ENCODE peak calls at places on chromosomes 5 and 9, in four cellular contexts. One of them, this sample, is unnamed.

GRCh38 chr5:82115858-82116257 is 144.0 kb downstream of the ATG10 start:
- DNase-seq in MM.1S: no peak
- DNase-seq in hepatocyte: no peak
- DNase-seq in GM23248: no peak
- DNase-seq in this sample: no peak

GRCh38 chr5:100706796-100707195 is 171.6 kb downstream of the FAM174A start:
- DNase-seq in MM.1S: peak
- DNase-seq in hepatocyte: peak
- DNase-seq in GM23248: peak
- DNase-seq in this sample: peak

GRCh38 chr5:134133213-134133994 is 18.9 kb downstream of the TCF7 start:
- DNase-seq in MM.1S: no peak
- DNase-seq in hepatocyte: no peak
- DNase-seq in GM23248: no peak
- DNase-seq in this sample: no peak

GRCh38 chr5:109690456-109691247 is 925 bp downstream of the MAN2A1 start:
- DNase-seq in MM.1S: peak
- DNase-seq in hepatocyte: peak
- DNase-seq in GM23248: peak
- DNase-seq in this sample: peak

GRCh38 chr5:152314196-152314829 is 90.8 kb downstream of the NMUR2 start:
- DNase-seq in MM.1S: no peak
- DNase-seq in hepatocyte: no peak
- DNase-seq in GM23248: no peak
- DNase-seq in this sample: no peak

GRCh38 chr5:37776826-37777225 is 63.0 kb downstream of the GDNF start:
- DNase-seq in MM.1S: no peak
- DNase-seq in hepatocyte: peak
- DNase-seq in GM23248: peak
- DNase-seq in this sample: no peak

GRCh38 chr5:105101597-105101996 is 1539.0 kb upstream of the NUDT12 start:
- DNase-seq in MM.1S: no peak
- DNase-seq in hepatocyte: peak
- DNase-seq in GM23248: no peak
- DNase-seq in this sample: peak

GRCh38 chr5:123119334-123119986 is 30.4 kb downstream of the PRDM6 start:
- DNase-seq in MM.1S: no peak
- DNase-seq in hepatocyte: peak
- DNase-seq in GM23248: peak
- DNase-seq in this sample: no peak

GRCh38 chr5:143106175-143106574 is 297.3 kb downstream of the NR3C1 start:
- DNase-seq in MM.1S: no peak
- DNase-seq in hepatocyte: peak
- DNase-seq in GM23248: peak
- DNase-seq in this sample: peak

GRCh38 chr5:80481019-80481893 is 6.6 kb upstream of the FAM151B start:
- DNase-seq in MM.1S: peak
- DNase-seq in hepatocyte: peak
- DNase-seq in GM23248: peak
- DNase-seq in this sample: peak

GRCh38 chr9:35935755-35936509 is 22.0 kb downstream of the OR2S2 start:
- DNase-seq in MM.1S: no peak
- DNase-seq in hepatocyte: no peak
- DNase-seq in GM23248: peak
- DNase-seq in this sample: peak

GRCh38 chr9:35935261-35935660 is 22.7 kb downstream of the OR2S2 start:
- DNase-seq in MM.1S: no peak
- DNase-seq in hepatocyte: no peak
- DNase-seq in GM23248: no peak
- DNase-seq in this sample: no peak

GRCh38 chr9:35939851-35940250 is 18.1 kb downstream of the OR2S2 start:
- DNase-seq in MM.1S: no peak
- DNase-seq in hepatocyte: no peak
- DNase-seq in GM23248: no peak
- DNase-seq in this sample: no peak

GRCh38 chr9:35938474-35939145 is 19.3 kb downstream of the OR2S2 start:
- DNase-seq in MM.1S: no peak
- DNase-seq in hepatocyte: no peak
- DNase-seq in GM23248: no peak
- DNase-seq in this sample: no peak

DNA sequence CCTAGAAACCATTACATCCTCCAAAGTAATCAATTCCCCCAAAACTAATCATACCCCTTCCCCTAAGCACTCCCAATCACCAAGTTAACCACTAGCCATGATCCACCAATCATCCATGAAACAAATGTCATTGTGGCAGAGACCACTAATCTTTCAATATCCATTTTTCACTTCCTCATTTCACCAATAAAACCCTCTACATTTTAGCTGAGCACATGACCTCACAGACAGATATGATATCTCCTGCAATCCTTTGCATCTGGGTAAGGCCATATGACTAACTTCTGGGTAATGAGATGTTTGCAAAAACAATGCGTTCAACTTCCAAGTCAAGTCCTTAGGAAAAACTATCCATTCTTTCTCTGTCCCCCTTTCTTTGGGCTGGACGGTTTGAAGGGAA is 20.7 kb downstream of the OR2S2 start:
- DNase-seq in MM.1S: no peak
- DNase-seq in hepatocyte: no peak
- DNase-seq in GM23248: no peak
- DNase-seq in this sample: no peak
- TF ChIP-seq EZH2phosphoT487 in MM.1S: no peak
- TF ChIP-seq EZH2phosphoT487 in hepatocyte: no peak
- TF ChIP-seq EZH2phosphoT487 in GM23248: no peak
- TF ChIP-seq EZH2phosphoT487 in this sample: no peak

GRCh38 chr5:76953551-76954382 is 922 bp downstream of the CRHBP start:
- DNase-seq in MM.1S: no peak
- DNase-seq in hepatocyte: peak
- DNase-seq in GM23248: peak
- DNase-seq in this sample: no peak
- TF ChIP-seq EZH2phosphoT487 in MM.1S: no peak
- TF ChIP-seq EZH2phosphoT487 in hepatocyte: no peak
- TF ChIP-seq EZH2phosphoT487 in GM23248: no peak
- TF ChIP-seq EZH2phosphoT487 in this sample: no peak

GRCh38 chr9:98201749-98202148 is 9.3 kb upstream of the CORO2A start:
- DNase-seq in MM.1S: no peak
- DNase-seq in hepatocyte: no peak
- DNase-seq in GM23248: no peak
- DNase-seq in this sample: no peak
- TF ChIP-seq EZH2phosphoT487 in MM.1S: no peak
- TF ChIP-seq EZH2phosphoT487 in hepatocyte: no peak
- TF ChIP-seq EZH2phosphoT487 in GM23248: no peak
- TF ChIP-seq EZH2phosphoT487 in this sample: no peak

GRCh38 chr5:10323588-10324488 is 16.1 kb upstream of the CMBL start:
- DNase-seq in MM.1S: no peak
- DNase-seq in hepatocyte: no peak
- DNase-seq in GM23248: peak
- DNase-seq in this sample: peak
- TF ChIP-seq EZH2phosphoT487 in MM.1S: no peak
- TF ChIP-seq EZH2phosphoT487 in hepatocyte: no peak
- TF ChIP-seq EZH2phosphoT487 in GM23248: no peak
- TF ChIP-seq EZH2phosphoT487 in this sample: no peak

GRCh38 chr5:139397921-139398320 is 3.0 kb upstream of the PROB1 start:
- DNase-seq in MM.1S: no peak
- DNase-seq in hepatocyte: no peak
- DNase-seq in GM23248: no peak
- DNase-seq in this sample: no peak
- TF ChIP-seq EZH2phosphoT487 in MM.1S: no peak
- TF ChIP-seq EZH2phosphoT487 in hepatocyte: no peak
- TF ChIP-seq EZH2phosphoT487 in GM23248: no peak
- TF ChIP-seq EZH2phosphoT487 in this sample: no peak

DNA sequence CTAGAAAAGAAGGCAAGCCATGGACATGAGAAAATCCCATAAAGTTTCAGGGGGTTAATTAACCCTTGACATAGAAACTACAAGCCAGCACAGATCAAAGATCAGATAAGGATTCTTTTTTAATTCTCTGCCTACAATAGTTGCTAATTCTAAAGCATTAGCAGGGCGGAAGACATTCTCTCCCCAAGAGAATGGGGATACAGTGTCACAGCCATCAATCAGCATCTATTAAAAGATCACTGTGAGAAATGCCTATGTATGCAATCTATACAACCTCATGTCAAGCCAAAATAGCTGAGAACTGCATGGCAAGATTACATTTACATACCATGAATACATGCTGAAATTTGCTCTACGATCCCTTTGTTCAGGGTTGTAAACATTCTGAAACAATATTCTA is 14.3 kb downstream of the VLDLR start:
- DNase-seq in MM.1S: no peak
- DNase-seq in hepatocyte: no peak
- DNase-seq in GM23248: no peak
- DNase-seq in this sample: no peak
- TF ChIP-seq EZH2phosphoT487 in MM.1S: no peak
- TF ChIP-seq EZH2phosphoT487 in hepatocyte: no peak
- TF ChIP-seq EZH2phosphoT487 in GM23248: no peak
- TF ChIP-seq EZH2phosphoT487 in this sample: no peak

DNA sequence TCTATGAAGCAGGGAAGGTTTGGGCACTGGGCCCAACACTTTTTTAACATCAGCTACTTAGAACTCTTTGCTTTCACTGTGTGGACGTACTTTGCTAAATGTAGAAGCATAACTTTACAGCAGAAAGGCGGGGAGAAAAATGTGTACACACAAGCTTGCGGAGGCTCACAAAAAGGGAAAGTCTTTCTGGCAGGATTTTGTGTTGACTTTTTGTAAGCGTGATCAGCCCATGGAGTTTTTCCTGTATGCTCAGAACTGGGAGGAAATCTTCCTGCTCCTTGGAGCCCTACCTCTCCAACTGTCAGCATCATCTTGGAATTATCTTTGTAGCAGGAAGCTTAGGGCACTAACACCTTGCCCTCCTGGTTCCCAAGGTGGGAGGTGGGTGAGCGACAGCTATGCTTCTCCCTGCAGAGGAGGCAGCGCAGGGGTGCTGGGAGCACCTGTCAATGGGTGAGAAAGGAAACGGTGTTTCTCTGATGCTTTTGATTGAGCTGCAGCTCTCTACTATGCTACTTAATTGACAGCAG is 321.9 kb downstream of the GADD45G start:
- DNase-seq in MM.1S: no peak
- DNase-seq in hepatocyte: peak
- DNase-seq in GM23248: no peak
- DNase-seq in this sample: no peak
- TF ChIP-seq EZH2phosphoT487 in MM.1S: no peak
- TF ChIP-seq EZH2phosphoT487 in hepatocyte: no peak
- TF ChIP-seq EZH2phosphoT487 in GM23248: no peak
- TF ChIP-seq EZH2phosphoT487 in this sample: no peak